ENCODE peak calls at places on chromosome 21, in seven cellular contexts. X, E, G, D, T, K and W are unnamed samples.

GRCh38 chr21:18384771-18385170 is 18.8 kb downstream of the TMPRSS15 start:
- DNase-seq in X (peak), G (no peak), T (no peak), K (no peak), E (peak), D (no peak), W (peak)

GRCh38 chr21:42120056-42120903 is 49.2 kb downstream of the UMODL1 start:
- DNase-seq in X (no peak), E (peak), D (no peak), K (no peak), T (no peak), G (no peak), W (no peak)

GRCh38 chr21:38911523-38912354 is 106.0 kb downstream of the ETS2 start:
- DNase-seq in D (no peak), E (no peak), T (no peak), X (no peak), K (no peak), G (no peak), W (no peak)

GRCh38 chr21:45384656-45385548 is 20.1 kb upstream of the COL18A1 start:
- DNase-seq in D (no peak), E (no peak), G (no peak), K (peak), X (no peak), T (peak), W (no peak)

GRCh38 chr21:41163086-41163485 is 4.9 kb upstream of the BACE2 start:
- DNase-seq in K (no peak), G (no peak), X (no peak), T (no peak), E (no peak), D (no peak), W (no peak)

GRCh38 chr21:39314155-39315027 is 959 bp upstream of the BRWD1 start:
- DNase-seq in K (peak), G (peak), E (peak), D (no peak), T (no peak), X (peak), W (peak)

GRCh38 chr21:45029298-45029967 is 44.9 kb upstream of the ADARB1 start:
- DNase-seq in E (peak), T (peak), K (peak), D (no peak), X (no peak), G (no peak), W (peak)

GRCh38 chr21:45695086-45695485 is 51.6 kb downstream of the PCBP3 start:
- DNase-seq in G (no peak), D (no peak), E (no peak), K (no peak), X (no peak), T (no peak), W (peak)

GRCh38 chr21:31151682-31152081 is 113.4 kb upstream of the KRTAP19-8 start:
- DNase-seq in T (no peak), X (no peak), D (no peak), K (peak), E (no peak), G (no peak), W (no peak)

GRCh38 chr21:42575111-42575510 is 61.5 kb downstream of the SLC37A1 start:
- DNase-seq in X (no peak), E (no peak), D (no peak), T (peak), K (no peak), G (no peak), W (no peak)

GRCh38 chr21:36773111-36773510 is 74.2 kb downstream of the SIM2 start:
- DNase-seq in T (no peak), D (no peak), K (peak), X (no peak), E (no peak), G (no peak), W (peak)

GRCh38 chr21:45951676-45952075 is 29.9 kb upstream of the COL6A1 start:
- DNase-seq in D (no peak), K (no peak), E (no peak), X (no peak), T (no peak), G (no peak), W (no peak)

GRCh38 chr21:36471254-36471723 is 8.6 kb downstream of the CLDN14 start:
- DNase-seq in K (peak), X (no peak), G (no peak), E (no peak), T (no peak), D (no peak), W (peak)

GRCh38 chr21:44006017-44006624 is 6.0 kb upstream of the TRAPPC10 start:
- DNase-seq in X (no peak), T (no peak), G (no peak), K (peak), D (no peak), E (no peak), W (peak)

GRCh38 chr21:26007911-26008579 is 162.5 kb downstream of the APP start:
- DNase-seq in G (no peak), E (peak), T (no peak), D (no peak), K (peak), X (no peak), W (peak)

GRCh38 chr21:26013964-26014363 is 156.6 kb downstream of the APP start:
- DNase-seq in E (no peak), G (no peak), K (no peak), D (no peak), X (no peak), T (no peak), W (peak)

GRCh38 chr21:42171091-42172053 is 47.6 kb upstream of the ABCG1 start:
- DNase-seq in X (peak), E (peak), D (no peak), T (peak), K (no peak), G (no peak), W (no peak)